ENCODE peak calls at places on chromosomes 12 and 14, in four cellular contexts. R is frontal cortex, K is omental fat pad, G is GM12892. V is an unnamed sample.

GRCh38 chr12:131348226-131349010 is 362.5 kb upstream of the SFSWAP start:
- DNase-seq in R (no peak), K (no peak), G (no peak), V (no peak)

GRCh38 chr12:122866379-122866778 is 29.5 kb downstream of the VPS37B start:
- DNase-seq in R (no peak), K (no peak), G (peak; percentile 14), V (peak; percentile 44)

GRCh38 chr14:49702725-49703124 is 9.8 kb downstream of the KLHDC1 start:
- DNase-seq in K (no peak), R (no peak), G (no peak), V (no peak)

GRCh38 chr12:93098077-93098476 is 169.0 kb upstream of the EEA1 start:
- DNase-seq in K (peak; percentile 72), G (peak; percentile 10), R (no peak), V (peak; percentile 78)

GRCh38 chr12:52975820-52976573 is 27.1 kb downstream of the KRT18 start:
- DNase-seq in K (no peak), R (no peak), G (no peak), V (no peak)

GRCh38 chr14:29320261-29320660 is 553.7 kb downstream of the FOXG1 start:
- DNase-seq in K (no peak), R (no peak), G (no peak), V (no peak)

GRCh38 chr14:49972199-49972671 is 79.4 kb downstream of the ARF6 start:
- DNase-seq in K (no peak), R (no peak), G (no peak), V (no peak)

GRCh38 chr14:95901014-95901413 is 24.4 kb downstream of the TUNAR start:
- DNase-seq in K (no peak), R (no peak), G (no peak), V (no peak)

GRCh38 chr12:57242691-57243454 is 8.1 kb downstream of the STAC3 start:
- DNase-seq in K (no peak), R (no peak), G (peak; percentile 77), V (no peak)

GRCh38 chr12:120944645-120945217 is 33.6 kb upstream of the HNF1A start:
- DNase-seq in K (peak; percentile 54), R (peak; percentile 32), G (peak; percentile 41), V (peak; percentile 67)

GRCh38 chr12:64660237-64661018 is 50.1 kb downstream of the RASSF3 start:
- DNase-seq in R (no peak), G (no peak), K (no peak), V (no peak)

GRCh38 chr14:101581806-101582205 is 20.5 kb downstream of the DIO3 start:
- DNase-seq in K (no peak), R (no peak), G (no peak), V (no peak)

GRCh38 chr14:60865378-60866127 is 115.3 kb downstream of the TRMT5 start:
- DNase-seq in G (no peak), R (no peak), K (no peak), V (no peak)

GRCh38 chr12:113862570-113863454 is 103.3 kb downstream of the RBM19 start:
- DNase-seq in K (no peak), R (no peak), G (no peak), V (no peak)

GRCh38 chr12:130026608-130027176 is 122.9 kb upstream of the TMEM132D start:
- DNase-seq in G (no peak), K (no peak), R (no peak), V (no peak)

GRCh38 chr12:39354955-39355354 is 88.0 kb downstream of the KIF21A start:
- DNase-seq in G (no peak), K (no peak), R (no peak), V (no peak)

GRCh38 chr12:113395119-113395518 is 8.6 kb downstream of the SDS start:
- DNase-seq in G (no peak), K (no peak), R (no peak), V (no peak)

GRCh38 chr14:105253329-105253682 is 5.0 kb downstream of the BTBD6 start:
- DNase-seq in K (no peak), G (no peak), R (no peak), V (no peak)

GRCh38 chr14:100674897-100675618 is 51.6 kb upstream of the DLK1 start:
- DNase-seq in G (no peak), R (no peak), K (no peak), V (no peak)

GRCh38 chr12:92553389-92553788 is 149.4 kb upstream of the PLEKHG7 start:
- DNase-seq in G (no peak), K (no peak), R (no peak), V (no peak)

GRCh38 chr12:112939761-112940357 is 1.6 kb downstream of the OAS3 start:
- DNase-seq in K (no peak), G (peak; percentile 44), R (no peak), V (no peak)

GRCh38 chr14:59251811-59252771 is 63.6 kb downstream of the DAAM1 start:
- DNase-seq in G (no peak), K (no peak), R (no peak), V (no peak)

GRCh38 chr12:53995311-53996187 is 4.4 kb upstream of the HOXC9 start:
- DNase-seq in R (peak; percentile 46), G (no peak), K (no peak), V (no peak)

GRCh38 chr12:70576341-70577282 is 60.6 kb downstream of the PTPRB start:
- DNase-seq in K (no peak), G (no peak), R (peak; percentile 45), V (no peak)

GRCh38 chr12:46831335-46832083 is 5.7 kb upstream of the SLC38A4 start:
- DNase-seq in K (no peak), R (no peak), G (no peak), V (no peak)

GRCh38 chr12:104749555-104749954 is 208.5 kb downstream of the SLC41A2 start:
- DNase-seq in G (no peak), K (no peak), R (no peak), V (peak; percentile 45)

GRCh38 chr12:48717252-48717695 is 767 bp upstream of the CCNT1 start:
- DNase-seq in K (no peak), R (no peak), G (no peak), V (no peak)

GRCh38 chr12:30806989-30807694 is 52.4 kb upstream of the CAPRIN2 start:
- DNase-seq in K (no peak), R (peak; percentile 38), G (no peak), V (no peak)

GRCh38 chr14:23110579-23111375 is 6.0 kb upstream of the CIROP start:
- DNase-seq in G (no peak), K (no peak), R (no peak), V (no peak)

GRCh38 chr12:29157486-29157946 is 8.4 kb downstream of the FAR2 start:
- DNase-seq in R (no peak), G (no peak), K (no peak), V (no peak)